ENCODE peak calls at places on chromosome 4, in five cellular contexts. G, R, M, A and Q are unnamed samples.

GRCh38 chr4:106588906-106589305 is 220.3 kb upstream of the GIMD1 start:
- DNase-seq in G (no peak), A (no peak), M (no peak), R (no peak), Q (no peak)

GRCh38 chr4:19735012-19735411 is 516.7 kb upstream of the SLIT2 start:
- DNase-seq in R (no peak), A (no peak), G (no peak), M (no peak), Q (no peak)

GRCh38 chr4:72107456-72107855 is 75.7 kb downstream of the NPFFR2 start:
- DNase-seq in M (no peak), A (no peak), G (no peak), R (no peak), Q (no peak)

GRCh38 chr4:111360906-111361305 is 738.0 kb upstream of the PITX2 start:
- DNase-seq in G (no peak), A (no peak), M (no peak), R (no peak), Q (no peak)

GRCh38 chr4:176320976-176321361 is 1.2 kb downstream of the SPCS3 start:
- DNase-seq in M (no peak), R (no peak), A (no peak), G (no peak), Q (no peak)

GRCh38 chr4:173365359-173365996 is 5.3 kb upstream of the SAP30 start:
- DNase-seq in R (no peak), M (no peak), A (no peak), G (no peak), Q (no peak)

GRCh38 chr4:161585011-161585410 is 578.8 kb downstream of the FSTL5 start:
- DNase-seq in A (no peak), M (no peak), R (no peak), G (no peak), Q (no peak)

GRCh38 chr4:101039367-101039766 is 308.0 kb downstream of the PPP3CA start:
- DNase-seq in M (no peak), G (no peak), R (no peak), A (no peak), Q (no peak)

GRCh38 chr4:52870225-52870624 is 8.1 kb downstream of the RASL11B start:
- DNase-seq in R (peak), M (no peak), G (no peak), A (no peak), Q (no peak)

GRCh38 chr4:40180356-40180755 is 16.5 kb upstream of the RHOH start:
- DNase-seq in R (no peak), A (no peak), G (peak), M (peak), Q (no peak)

GRCh38 chr4:2105559-2105958 is 46.4 kb downstream of the NAT8L start:
- DNase-seq in A (no peak), M (no peak), R (no peak), G (no peak), Q (no peak)

GRCh38 chr4:140875751-140876389 is 119.7 kb upstream of the TBC1D9 start:
- DNase-seq in R (no peak), A (no peak), M (no peak), G (no peak), Q (no peak)

GRCh38 chr4:107931775-107932321 is 499 bp downstream of the CYP2U1 start:
- DNase-seq in R (no peak), A (peak), G (no peak), M (no peak), Q (no peak)

GRCh38 chr4:1416051-1416947 is 10.1 kb upstream of the NKX1-1 start:
- DNase-seq in M (no peak), A (no peak), R (no peak), G (no peak), Q (peak)

GRCh38 chr4:85423414-85423813 is 51.5 kb upstream of the ARHGAP24 start:
- DNase-seq in R (no peak), G (no peak), M (no peak), A (no peak), Q (no peak)

GRCh38 chr4:78386679-78387078 is 164.9 kb upstream of the ANXA3 start:
- DNase-seq in M (no peak), A (no peak), G (no peak), R (no peak), Q (no peak)

GRCh38 chr4:109989044-109989443 is 76.4 kb downstream of the EGF start:
- DNase-seq in R (no peak), M (peak), G (no peak), A (no peak), Q (no peak)

GRCh38 chr4:14221176-14221575 is 593.7 kb upstream of the BOD1L1 start:
- DNase-seq in G (no peak), M (no peak), R (no peak), A (no peak), Q (no peak)

GRCh38 chr4:7905461-7905915 is 34.2 kb downstream of the AFAP1 start:
- DNase-seq in R (no peak), M (no peak), A (no peak), G (peak), Q (no peak)

GRCh38 chr4:114286275-114286674 is 306.8 kb upstream of the ARSJ start:
- DNase-seq in G (no peak), A (no peak), R (no peak), M (no peak), Q (no peak)

GRCh38 chr4:32858971-32859370 is 2138.8 kb downstream of the PCDH7 start:
- DNase-seq in G (peak), A (no peak), R (no peak), M (peak), Q (no peak)

GRCh38 chr4:8580321-8581093 is at the start of gene GPR78:
- DNase-seq in M (peak), A (no peak), R (peak), G (no peak), Q (peak)

GRCh38 chr4:165873298-165874071 is 448 bp downstream of the TLL1 start:
- DNase-seq in G (no peak), R (peak), A (no peak), M (peak), Q (no peak)

GRCh38 chr4:32462944-32463343 is 1742.8 kb downstream of the PCDH7 start:
- DNase-seq in G (no peak), M (peak), A (peak), R (no peak), Q (peak)